ENCODE peak calls at places on chromosomes 7 and 10, in six cellular contexts. V is transverse colon; W is upper lobe of right lung; X is substantia nigra; P is iPS DF 6.9; L is CD8-positive, alpha-beta T cell. M is an unnamed sample.

GRCh38 chr7:96311967-96312366 is 9.9 kb downstream of the SLC25A13 start:
- DNase-seq in V (no peak), W (no peak), X (no peak), P (no peak), L (no peak), M (no peak)

GRCh38 chr10:91759581-91759986 is 38.6 kb upstream of the TNKS2 start:
- DNase-seq in V (no peak), W (no peak), X (no peak), P (no peak), L (no peak), M (no peak)

GRCh38 chr10:130108934-130109604 is 1.6 kb downstream of the C10orf143 start:
- DNase-seq in V (no peak), W (no peak), X (no peak), P (no peak), L (no peak), M (no peak)

GRCh38 chr10:69974551-69975155 is 78.0 kb upstream of the MACROH2A2 start:
- DNase-seq in V (no peak), W (no peak), X (no peak), P (no peak), L (no peak), M (peak; percentile 63)

GRCh38 chr7:82953324-82954027 is 209.2 kb downstream of the PCLO start:
- DNase-seq in V (no peak), W (no peak), X (no peak), P (no peak), L (no peak), M (no peak)

GRCh38 chr7:105336009-105336408 is 52.7 kb downstream of the SRPK2 start:
- DNase-seq in V (no peak), W (no peak), X (no peak), P (no peak), L (no peak), M (no peak)

GRCh38 chr7:124713086-124713485 is 52.5 kb downstream of the GPR37 start:
- DNase-seq in V (no peak), W (no peak), X (no peak), P (no peak), L (no peak), M (no peak)

GRCh38 chr7:47180268-47180826 is 401.6 kb downstream of the TNS3 start:
- DNase-seq in V (peak; percentile 51), W (no peak), X (no peak), P (no peak), L (no peak), M (peak; percentile 14)

GRCh38 chr10:22002531-22003110 is 909 bp downstream of the DNAJC1 start:
- DNase-seq in V (no peak), W (no peak), X (no peak), P (no peak), L (peak; percentile 50), M (no peak)

DNA sequence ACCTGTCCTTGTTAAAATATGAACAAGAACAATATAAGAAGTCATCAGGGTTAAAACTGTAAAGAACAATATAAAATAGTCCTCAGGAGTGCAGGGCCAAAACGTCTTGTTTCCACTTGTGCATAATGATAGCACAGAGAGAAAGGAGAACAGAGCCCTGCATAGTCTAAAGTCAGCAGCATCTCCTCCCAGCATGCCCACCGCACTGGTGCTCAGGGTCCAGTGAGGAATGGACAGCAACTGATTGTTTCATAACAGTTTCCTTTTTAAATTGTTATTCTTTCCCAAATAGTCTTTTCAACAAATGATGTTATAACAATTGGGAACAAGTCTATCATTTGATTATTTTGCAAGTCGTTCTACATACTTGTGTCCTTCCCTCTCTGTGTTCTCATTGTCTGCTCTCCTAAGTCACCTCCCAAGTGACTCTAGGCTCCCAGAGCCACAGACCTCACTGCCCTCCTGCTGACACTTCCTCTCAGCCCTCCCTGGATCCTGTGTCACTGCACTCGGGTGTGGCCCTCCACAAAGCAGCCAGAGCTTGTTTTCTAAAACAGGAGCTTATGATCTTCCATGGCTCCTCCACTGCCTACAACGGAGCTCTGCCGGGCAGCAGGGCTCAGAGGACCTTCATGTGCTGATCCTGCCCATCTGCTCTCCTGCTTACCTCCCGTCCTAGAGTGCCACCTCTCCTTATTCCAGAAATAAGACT is 27.6 kb downstream of the COBL start:
- DNase-seq in V (peak; percentile 60), W (no peak), X (no peak), P (no peak), L (no peak), M (no peak)
- H3K27ac ChIP-seq in V (peak overlapping the region; percentile 83), W (no peak overlapping the region), X (peak overlapping the region; percentile 82), P (no peak overlapping the region), L (no peak overlapping the region), M (no peak overlapping the region)

GRCh38 chr7:41979834-41980307 is 257.1 kb downstream of the GLI3 start:
- DNase-seq in V (no peak), W (no peak), X (no peak), P (peak; percentile 45), L (no peak), M (no peak)
- H3K27ac ChIP-seq in V (peak overlapping the region; percentile 43), W (no peak overlapping the region), X (no peak overlapping the region), P (no peak overlapping the region), L (no peak overlapping the region), M (no peak overlapping the region)

DNA sequence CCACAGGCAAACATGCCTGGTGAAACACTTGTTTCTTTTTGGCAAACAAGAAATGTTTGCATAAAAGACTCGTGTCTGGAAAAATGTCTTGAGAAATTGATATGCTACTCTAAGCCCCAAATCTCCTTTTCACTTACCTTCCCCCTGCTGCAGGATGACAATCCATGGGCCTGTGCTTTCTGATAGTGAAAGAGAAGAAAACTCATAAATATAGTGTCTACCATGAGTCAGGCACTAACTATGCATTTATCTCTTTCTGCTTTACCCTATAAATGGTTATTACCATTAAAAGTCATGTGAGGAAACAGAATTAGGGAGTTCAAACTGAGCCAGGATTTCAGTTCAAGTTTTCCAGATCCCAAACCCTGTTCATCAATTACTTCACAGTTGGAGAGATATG is 6.6 kb upstream of the TARP start:
- DNase-seq in V (no peak), W (no peak), X (no peak), P (no peak), L (no peak), M (no peak)
- H3K27ac ChIP-seq in V (no peak overlapping the region), W (no peak overlapping the region), X (no peak overlapping the region), P (no peak overlapping the region), L (no peak overlapping the region), M (no peak overlapping the region)

GRCh38 chr10:100043796-100044195 is 34.0 kb upstream of the DNMBP start:
- DNase-seq in V (no peak), W (no peak), X (no peak), P (no peak), L (no peak), M (no peak)
- H3K27ac ChIP-seq in V (peak overlapping the region; percentile 46), W (no peak overlapping the region), X (no peak overlapping the region), P (no peak overlapping the region), L (no peak overlapping the region), M (peak overlapping the region; percentile 57)

GRCh38 chr7:13802651-13803050 is 186.8 kb downstream of the ETV1 start:
- DNase-seq in V (no peak), W (no peak), X (no peak), P (no peak), L (no peak), M (no peak)
- H3K27ac ChIP-seq in V (no peak overlapping the region), W (no peak overlapping the region), X (no peak overlapping the region), P (no peak overlapping the region), L (no peak overlapping the region), M (no peak overlapping the region)

GRCh38 chr7:2611921-2612320 is 19.9 kb upstream of the TTYH3 start:
- DNase-seq in V (no peak), W (no peak), X (no peak), P (no peak), L (no peak), M (no peak)

GRCh38 chr7:2613113-2613925 is 18.5 kb upstream of the TTYH3 start:
- DNase-seq in V (no peak), W (no peak), X (no peak), P (no peak), L (no peak), M (no peak)

GRCh38 chr7:2612445-2613112 is 19.2 kb upstream of the TTYH3 start:
- DNase-seq in V (peak; percentile 50), W (no peak), X (no peak), P (no peak), L (no peak), M (no peak)

GRCh38 chr7:2614646-2615330 is 17.0 kb upstream of the TTYH3 start:
- DNase-seq in V (no peak), W (no peak), X (no peak), P (no peak), L (no peak), M (no peak)

DNA sequence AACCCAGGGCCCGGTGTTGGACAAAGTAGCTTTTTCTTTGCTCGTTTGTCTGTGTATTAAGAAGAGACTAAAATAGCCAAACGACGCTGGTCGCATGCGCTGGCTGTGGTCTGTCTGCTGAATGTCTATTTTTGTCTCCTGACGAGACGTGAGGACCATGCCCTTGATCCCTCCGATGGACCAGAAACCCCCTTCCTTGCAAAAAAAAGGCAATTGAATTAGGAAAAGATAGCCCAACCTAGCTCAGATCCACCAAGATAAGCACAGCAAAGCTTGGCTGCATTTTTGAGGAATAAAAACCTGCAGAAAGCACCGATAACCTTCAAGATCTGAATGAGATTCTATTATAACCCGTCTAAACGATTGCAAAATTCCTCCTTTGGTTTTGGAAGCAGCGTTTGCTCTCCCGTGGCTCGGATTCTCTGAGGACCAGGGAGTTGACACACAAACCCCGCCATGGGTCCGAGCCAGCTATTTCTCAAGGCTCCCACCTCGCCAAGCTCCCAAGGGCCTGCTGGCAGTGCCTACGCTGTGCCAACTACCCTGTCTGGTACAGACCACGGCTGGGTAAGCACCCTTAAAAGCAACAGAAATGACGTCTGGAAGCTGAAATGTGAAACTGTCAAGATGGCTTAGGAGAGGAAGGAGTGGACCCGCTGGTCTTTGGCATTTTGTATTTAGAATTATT is 17.7 kb upstream of the TTYH3 start:
- DNase-seq in V (no peak), W (peak; percentile 91), X (no peak), P (no peak), L (no peak), M (no peak)
- H3K27ac ChIP-seq in V (no peak overlapping the region), W (peak overlapping the region; percentile 51), X (no peak overlapping the region), P (no peak overlapping the region), L (no peak overlapping the region), M (peak overlapping the region; percentile 3)

M was measured in SK-N-MC.